ENCODE peak calls at places on chromosome 21, in ten cellular contexts. H is keratinocyte; X is NCI-H460; R is stimulated activated CD4-positive, alpha-beta T cell treated with anti-CD3 and anti-CD28 coated beads, Interleukin-12 subunit alpha, Interleukin-12 subunit beta, amount 100 ng/mL, for 4 hours; Q is non-pigmented ciliary epithelial cell; T is AG09319; L is iPS DF 6.9; M is EH; V is hepatocyte; E is retina. K is an unnamed sample.

GRCh38 chr21:35367558-35367957 is 318.5 kb upstream of the RUNX1 start:
- DNase-seq in H (no peak), X (peak; percentile 69), R (no peak), Q (no peak), T (no peak), L (no peak), M (no peak), V (no peak), E (no peak), K (no peak)

GRCh38 chr21:17726047-17726446 is 93.1 kb downstream of the C21orf91 start:
- DNase-seq in H (no peak), X (no peak), R (no peak), Q (no peak), T (no peak), L (no peak), M (peak; percentile 8), V (no peak), E (no peak), K (no peak)

GRCh38 chr21:42218836-42219605 is at the start of gene ABCG1:
- DNase-seq in H (no peak), X (no peak), R (peak; percentile 44), Q (no peak), T (no peak), L (no peak), M (no peak), V (peak; percentile 71), E (peak; percentile 71), K (no peak)

GRCh38 chr21:44275041-44275440 is 10.6 kb upstream of the AIRE start:
- DNase-seq in H (no peak), X (no peak), R (no peak), Q (no peak), T (no peak), L (no peak), M (no peak), V (no peak), E (no peak), K (no peak)

GRCh38 chr21:21238882-21239400 is 240.7 kb downstream of the NCAM2 start:
- DNase-seq in H (no peak), X (no peak), R (no peak), Q (no peak), T (no peak), L (no peak), M (no peak), V (no peak), E (no peak), K (no peak)

GRCh38 chr21:41681336-41681801 is 85.5 kb downstream of the RIPK4 start:
- DNase-seq in H (no peak), X (no peak), R (no peak), Q (no peak), T (no peak), L (no peak), M (no peak), V (no peak), E (no peak), K (no peak)

GRCh38 chr21:45528028-45528705 is 14.1 kb downstream of the SLC19A1 start:
- DNase-seq in H (no peak), X (no peak), R (no peak), Q (no peak), T (no peak), L (no peak), M (no peak), V (no peak), E (no peak), K (no peak)

GRCh38 chr21:36818051-36818450 is 119.1 kb downstream of the SIM2 start:
- DNase-seq in H (no peak), X (no peak), R (no peak), Q (no peak), T (no peak), L (no peak), M (no peak), V (no peak), E (no peak), K (no peak)

GRCh38 chr21:33541105-33541711 is 709 bp downstream of the GART start:
- DNase-seq in H (no peak), X (peak; percentile 6), R (no peak), Q (no peak), T (no peak), L (no peak), M (peak; percentile 28), V (no peak), E (peak; percentile 26), K (peak; percentile 58)

GRCh38 chr21:43657355-43658093 is 1.8 kb downstream of the HSF2BP start:
- DNase-seq in H (no peak), X (no peak), R (no peak), Q (no peak), T (no peak), L (no peak), M (no peak), V (no peak), E (no peak), K (peak; percentile 25)

GRCh38 chr21:37575536-37576083 is 209.0 kb downstream of the DYRK1A start:
- DNase-seq in H (no peak), X (no peak), R (no peak), Q (no peak), T (no peak), L (no peak), M (no peak), V (no peak), E (no peak), K (no peak)

GRCh38 chr21:43370888-43371570 is 55.9 kb downstream of the SIK1 start:
- DNase-seq in H (no peak), X (no peak), R (no peak), Q (no peak), T (no peak), L (no peak), M (no peak), V (no peak), E (no peak), K (no peak)

GRCh38 chr21:38494254-38494648 is 4.0 kb downstream of the ERG start:
- DNase-seq in H (no peak), X (no peak), R (no peak), Q (no peak), T (no peak), L (no peak), M (peak; percentile 46), V (no peak), E (no peak), K (no peak)